ENCODE peak calls at places on chromosomes 7 and 10, in eight cellular contexts. One of them, this sample, is unnamed.
A peak's percentile ranks its signal among the peaks of the same experiment; 100 is the strongest.

GRCh38 chr10:95350830-95351228 is 60.0 kb upstream of the PDLIM1 start:
- DNase-seq in GM23248: no peak
- DNase-seq in neural progenitor cell: no peak
- DNase-seq in OCI-LY7: no peak
- DNase-seq in hepatocyte: no peak
- DNase-seq in GM23338: no peak
- DNase-seq in HCT116: no peak
- DNase-seq in MM.1S: no peak
- DNase-seq in this sample: no peak

GRCh38 chr10:31745612-31746376 is 182.8 kb downstream of the ARHGAP12 start:
- DNase-seq in GM23248: peak; percentile 98
- DNase-seq in neural progenitor cell: no peak
- DNase-seq in OCI-LY7: no peak
- DNase-seq in hepatocyte: no peak
- DNase-seq in GM23338: no peak
- DNase-seq in HCT116: peak; percentile 48
- DNase-seq in MM.1S: no peak
- DNase-seq in this sample: peak; percentile 91

GRCh38 chr7:477626-478220 is 41.9 kb downstream of the PDGFA start:
- DNase-seq in GM23248: no peak
- DNase-seq in neural progenitor cell: no peak
- DNase-seq in OCI-LY7: no peak
- DNase-seq in hepatocyte: no peak
- DNase-seq in GM23338: no peak
- DNase-seq in HCT116: no peak
- DNase-seq in MM.1S: no peak
- DNase-seq in this sample: peak; percentile 57

GRCh38 chr10:125159486-125159931 is 854 bp downstream of the CTBP2 start:
- DNase-seq in GM23248: peak; percentile 63
- DNase-seq in neural progenitor cell: peak; percentile 71
- DNase-seq in OCI-LY7: no peak
- DNase-seq in hepatocyte: peak; percentile 45
- DNase-seq in GM23338: no peak
- DNase-seq in HCT116: no peak
- DNase-seq in MM.1S: no peak
- DNase-seq in this sample: no peak

GRCh38 chr10:30114871-30115270 is 55.5 kb upstream of the JCAD start:
- DNase-seq in GM23248: peak; percentile 26
- DNase-seq in neural progenitor cell: peak; percentile 32
- DNase-seq in OCI-LY7: no peak
- DNase-seq in hepatocyte: peak; percentile 32
- DNase-seq in GM23338: peak; percentile 21
- DNase-seq in HCT116: no peak
- DNase-seq in MM.1S: no peak
- DNase-seq in this sample: no peak

GRCh38 chr10:85857791-85858190 is 508.8 kb downstream of the GRID1 start:
- DNase-seq in GM23248: no peak
- DNase-seq in neural progenitor cell: no peak
- DNase-seq in OCI-LY7: no peak
- DNase-seq in hepatocyte: no peak
- DNase-seq in GM23338: no peak
- DNase-seq in HCT116: no peak
- DNase-seq in MM.1S: no peak
- DNase-seq in this sample: no peak

GRCh38 chr10:123348721-123349120 is 194.5 kb downstream of the BUB3 start:
- DNase-seq in GM23248: no peak
- DNase-seq in neural progenitor cell: no peak
- DNase-seq in OCI-LY7: no peak
- DNase-seq in hepatocyte: no peak
- DNase-seq in GM23338: no peak
- DNase-seq in HCT116: no peak
- DNase-seq in MM.1S: no peak
- DNase-seq in this sample: no peak

GRCh38 chr7:148142660-148143248 is 447.8 kb upstream of the C7orf33 start:
- DNase-seq in GM23248: peak; percentile 41
- DNase-seq in neural progenitor cell: peak; percentile 67
- DNase-seq in OCI-LY7: peak; percentile 27
- DNase-seq in hepatocyte: peak; percentile 71
- DNase-seq in GM23338: peak; percentile 73
- DNase-seq in HCT116: peak; percentile 21
- DNase-seq in MM.1S: peak; percentile 79
- DNase-seq in this sample: peak; percentile 72

GRCh38 chr10:69677914-69678654 is 48.0 kb downstream of the FAM241B start:
- DNase-seq in GM23248: no peak
- DNase-seq in neural progenitor cell: no peak
- DNase-seq in OCI-LY7: no peak
- DNase-seq in hepatocyte: peak; percentile 30
- DNase-seq in GM23338: no peak
- DNase-seq in HCT116: no peak
- DNase-seq in MM.1S: no peak
- DNase-seq in this sample: no peak

GRCh38 chr10:125137601-125138438 is 22.5 kb downstream of the CTBP2 start:
- DNase-seq in GM23248: no peak
- DNase-seq in neural progenitor cell: no peak
- DNase-seq in OCI-LY7: no peak
- DNase-seq in hepatocyte: peak; percentile 77
- DNase-seq in GM23338: no peak
- DNase-seq in HCT116: no peak
- DNase-seq in MM.1S: no peak
- DNase-seq in this sample: no peak

GRCh38 chr7:149414745-149415390 is 46.0 kb downstream of the ZNF777 start:
- DNase-seq in GM23248: peak; percentile 55
- DNase-seq in neural progenitor cell: peak; percentile 88
- DNase-seq in OCI-LY7: no peak
- DNase-seq in hepatocyte: peak; percentile 79
- DNase-seq in GM23338: peak; percentile 90
- DNase-seq in HCT116: no peak
- DNase-seq in MM.1S: no peak
- DNase-seq in this sample: no peak

GRCh38 chr7:98470131-98470985 is 69.5 kb upstream of the BAIAP2L1 start:
- DNase-seq in GM23248: peak; percentile 29
- DNase-seq in neural progenitor cell: peak; percentile 85
- DNase-seq in OCI-LY7: no peak
- DNase-seq in hepatocyte: peak; percentile 86
- DNase-seq in GM23338: peak; percentile 95
- DNase-seq in HCT116: no peak
- DNase-seq in MM.1S: no peak
- DNase-seq in this sample: peak; percentile 26

GRCh38 chr7:122369756-122370155 is 65.2 kb upstream of the FEZF1 start:
- DNase-seq in GM23248: no peak
- DNase-seq in neural progenitor cell: peak; percentile 58
- DNase-seq in OCI-LY7: no peak
- DNase-seq in hepatocyte: no peak
- DNase-seq in GM23338: no peak
- DNase-seq in HCT116: no peak
- DNase-seq in MM.1S: no peak
- DNase-seq in this sample: no peak

GRCh38 chr10:18606051-18606730 is 45.2 kb downstream of the NSUN6 start:
- DNase-seq in GM23248: no peak
- DNase-seq in neural progenitor cell: no peak
- DNase-seq in OCI-LY7: no peak
- DNase-seq in hepatocyte: no peak
- DNase-seq in GM23338: no peak
- DNase-seq in HCT116: no peak
- DNase-seq in MM.1S: no peak
- DNase-seq in this sample: no peak

GRCh38 chr7:45089314-45089891 is 634 bp upstream of the NACAD start:
- DNase-seq in GM23248: peak; percentile 52
- DNase-seq in neural progenitor cell: peak; percentile 91
- DNase-seq in OCI-LY7: no peak
- DNase-seq in hepatocyte: peak; percentile 73
- DNase-seq in GM23338: peak; percentile 96
- DNase-seq in HCT116: no peak
- DNase-seq in MM.1S: no peak
- DNase-seq in this sample: peak; percentile 37
- TF ChIP-seq EZH2phosphoT487 in GM23248: no peak
- TF ChIP-seq EZH2phosphoT487 in neural progenitor cell: no peak
- TF ChIP-seq EZH2phosphoT487 in OCI-LY7: no peak
- TF ChIP-seq EZH2phosphoT487 in hepatocyte: no peak
- TF ChIP-seq EZH2phosphoT487 in GM23338: no peak
- TF ChIP-seq EZH2phosphoT487 in HCT116: no peak
- TF ChIP-seq EZH2phosphoT487 in MM.1S: no peak
- TF ChIP-seq EZH2phosphoT487 in this sample: no peak

GRCh38 chr7:30147785-30148184 is 13.0 kb downstream of the MTURN start:
- DNase-seq in GM23248: no peak
- DNase-seq in neural progenitor cell: no peak
- DNase-seq in OCI-LY7: no peak
- DNase-seq in hepatocyte: no peak
- DNase-seq in GM23338: no peak
- DNase-seq in HCT116: no peak
- DNase-seq in MM.1S: no peak
- DNase-seq in this sample: no peak
- H3K4me1 ChIP-seq in GM23248: peaks cover 16% of the 10 kb centered on the region
- H3K4me1 ChIP-seq in neural progenitor cell: peaks cover 23% of the 10 kb centered on the region
- H3K4me1 ChIP-seq in OCI-LY7: peaks cover 19% of the 10 kb centered on the region
- H3K4me1 ChIP-seq in hepatocyte: peaks cover 7% of the 10 kb centered on the region
- H3K4me1 ChIP-seq in GM23338: peaks cover 4% of the 10 kb centered on the region
- H3K4me1 ChIP-seq in HCT116: peaks cover 12% of the 10 kb centered on the region
- H3K4me1 ChIP-seq in MM.1S: peaks cover 8% of the 10 kb centered on the region
- H3K4me1 ChIP-seq in this sample: peaks cover 18% of the 10 kb centered on the region

DNA sequence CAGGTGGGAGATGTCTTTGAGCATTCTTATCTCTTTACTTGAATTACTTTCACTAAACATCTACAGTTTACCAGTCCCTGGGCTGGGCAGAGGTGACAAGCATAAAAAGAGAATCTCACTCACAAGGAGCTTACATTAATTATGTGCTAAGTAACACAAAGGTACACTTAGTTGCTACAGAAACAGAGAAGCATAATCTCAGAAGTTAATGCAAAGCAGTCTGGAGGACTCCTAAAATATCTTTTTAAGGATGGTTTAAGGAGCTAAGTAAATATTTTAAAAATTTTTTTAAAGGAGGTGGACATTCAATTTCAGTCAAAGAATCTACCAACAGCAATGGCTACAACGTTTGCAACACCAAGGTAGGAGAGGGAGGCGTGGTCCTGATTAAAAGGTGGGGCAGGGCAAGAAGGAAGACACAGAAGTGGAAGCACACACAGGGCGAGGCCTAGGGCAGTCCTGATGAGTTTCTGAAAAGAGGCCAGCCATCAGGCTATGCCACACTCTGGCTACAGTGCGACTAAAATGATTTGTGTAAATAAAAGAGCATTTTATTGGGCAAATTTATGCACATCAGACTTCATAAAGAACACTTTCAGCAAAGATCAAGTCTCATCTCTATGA is 5.3 kb downstream of the LARP4B start:
- DNase-seq in GM23248: no peak
- DNase-seq in neural progenitor cell: no peak
- DNase-seq in OCI-LY7: no peak
- DNase-seq in hepatocyte: no peak
- DNase-seq in GM23338: no peak
- DNase-seq in HCT116: no peak
- DNase-seq in MM.1S: no peak
- DNase-seq in this sample: no peak
- TF ChIP-seq EZH2phosphoT487 in GM23248: no peak
- TF ChIP-seq EZH2phosphoT487 in neural progenitor cell: no peak
- TF ChIP-seq EZH2phosphoT487 in OCI-LY7: no peak
- TF ChIP-seq EZH2phosphoT487 in hepatocyte: no peak
- TF ChIP-seq EZH2phosphoT487 in GM23338: no peak
- TF ChIP-seq EZH2phosphoT487 in HCT116: no peak
- TF ChIP-seq EZH2phosphoT487 in MM.1S: no peak
- TF ChIP-seq EZH2phosphoT487 in this sample: no peak

GRCh38 chr7:108314049-108314448 is 142.2 kb downstream of the NRCAM start:
- DNase-seq in GM23248: no peak
- DNase-seq in neural progenitor cell: no peak
- DNase-seq in OCI-LY7: no peak
- DNase-seq in hepatocyte: no peak
- DNase-seq in GM23338: no peak
- DNase-seq in HCT116: no peak
- DNase-seq in MM.1S: no peak
- DNase-seq in this sample: no peak

GRCh38 chr7:108308913-108309312 is 147.3 kb downstream of the NRCAM start:
- DNase-seq in GM23248: peak; percentile 76
- DNase-seq in neural progenitor cell: no peak
- DNase-seq in OCI-LY7: no peak
- DNase-seq in hepatocyte: no peak
- DNase-seq in GM23338: no peak
- DNase-seq in HCT116: no peak
- DNase-seq in MM.1S: no peak
- DNase-seq in this sample: no peak

GRCh38 chr7:108313086-108313485 is 143.2 kb downstream of the NRCAM start:
- DNase-seq in GM23248: peak; percentile 17
- DNase-seq in neural progenitor cell: no peak
- DNase-seq in OCI-LY7: no peak
- DNase-seq in hepatocyte: no peak
- DNase-seq in GM23338: no peak
- DNase-seq in HCT116: no peak
- DNase-seq in MM.1S: no peak
- DNase-seq in this sample: no peak

GRCh38 chr7:108310351-108310750 is 145.9 kb downstream of the NRCAM start:
- DNase-seq in GM23248: peak; percentile 43
- DNase-seq in neural progenitor cell: no peak
- DNase-seq in OCI-LY7: no peak
- DNase-seq in hepatocyte: no peak
- DNase-seq in GM23338: no peak
- DNase-seq in HCT116: no peak
- DNase-seq in MM.1S: no peak
- DNase-seq in this sample: no peak

DNA sequence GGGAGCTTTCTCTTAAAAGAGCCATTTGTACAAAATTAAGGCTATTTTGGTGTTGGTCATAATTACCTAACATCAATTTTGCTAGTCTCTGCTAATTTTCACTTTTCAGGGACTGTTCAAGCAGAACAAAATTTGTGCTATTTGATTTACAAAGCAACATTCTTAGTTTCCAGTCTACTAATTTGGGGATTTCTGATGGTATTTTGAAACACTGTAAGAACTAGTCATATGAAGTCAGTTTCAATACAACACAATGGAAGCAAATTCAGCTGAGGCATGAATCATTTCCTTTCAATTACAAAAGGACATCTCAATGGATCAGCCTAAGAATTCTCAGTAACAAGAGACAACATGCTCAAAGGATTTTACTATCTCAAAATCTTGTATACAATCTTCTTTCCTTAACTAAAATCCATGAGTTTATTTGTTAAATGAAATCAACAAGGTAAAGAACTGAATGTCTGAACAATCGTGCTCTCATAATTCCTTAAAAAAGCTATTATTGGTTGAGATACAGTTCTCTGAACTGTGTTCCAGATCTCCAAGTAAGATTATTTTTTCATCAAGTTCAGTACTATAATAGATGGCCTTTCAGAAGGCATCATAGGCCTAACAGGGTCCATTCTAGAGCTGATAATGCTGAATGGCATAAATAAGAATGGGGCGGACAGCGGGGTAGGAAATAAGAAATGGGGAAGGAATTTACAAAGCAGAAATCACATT is 144.6 kb downstream of the NRCAM start:
- DNase-seq in GM23248: peak; percentile 68
- DNase-seq in neural progenitor cell: no peak
- DNase-seq in OCI-LY7: no peak
- DNase-seq in hepatocyte: no peak
- DNase-seq in GM23338: no peak
- DNase-seq in HCT116: no peak
- DNase-seq in MM.1S: no peak
- DNase-seq in this sample: no peak
- H3K4me1 ChIP-seq in GM23248: peaks cover 46% of the 10 kb centered on the region
- H3K4me1 ChIP-seq in neural progenitor cell: peaks cover 21% of the 10 kb centered on the region
- H3K4me1 ChIP-seq in OCI-LY7: no peaks in the 10 kb centered on the region
- H3K4me1 ChIP-seq in hepatocyte: no peaks in the 10 kb centered on the region
- H3K4me1 ChIP-seq in GM23338: peaks cover 17% of the 10 kb centered on the region
- H3K4me1 ChIP-seq in HCT116: no peaks in the 10 kb centered on the region
- H3K4me1 ChIP-seq in MM.1S: no peaks in the 10 kb centered on the region
- H3K4me1 ChIP-seq in this sample: no peaks in the 10 kb centered on the region

This sample was measured in PC-3.